ENCODE peak calls at places on chromosomes 7 and 10, in four cellular contexts. One of them, this sample, is unnamed.

GRCh38 chr10:95793401-95794045 is 37.6 kb downstream of the ENTPD1 start:
- DNase-seq in activated T-cell treated with anti-CD3 and anti-CD28 coated beads, Interleukin-2, amount 50 U/mL, for 4 hours: no peak
- DNase-seq in hepatocyte: no peak
- DNase-seq in NCI-H1092 treated with DMSO at 0.1 percent for 48 hours: no peak
- DNase-seq in this sample: no peak

GRCh38 chr10:86163522-86164215 is 202.9 kb downstream of the GRID1 start:
- DNase-seq in activated T-cell treated with anti-CD3 and anti-CD28 coated beads, Interleukin-2, amount 50 U/mL, for 4 hours: no peak
- DNase-seq in hepatocyte: peak
- DNase-seq in NCI-H1092 treated with DMSO at 0.1 percent for 48 hours: no peak
- DNase-seq in this sample: peak

GRCh38 chr10:79153753-79154152 is 85.0 kb downstream of the ZMIZ1 start:
- DNase-seq in activated T-cell treated with anti-CD3 and anti-CD28 coated beads, Interleukin-2, amount 50 U/mL, for 4 hours: no peak
- DNase-seq in hepatocyte: no peak
- DNase-seq in NCI-H1092 treated with DMSO at 0.1 percent for 48 hours: no peak
- DNase-seq in this sample: no peak

GRCh38 chr7:149860821-149861727 is 12.7 kb upstream of the ATP6V0E2 start:
- DNase-seq in activated T-cell treated with anti-CD3 and anti-CD28 coated beads, Interleukin-2, amount 50 U/mL, for 4 hours: no peak
- DNase-seq in hepatocyte: no peak
- DNase-seq in NCI-H1092 treated with DMSO at 0.1 percent for 48 hours: no peak
- DNase-seq in this sample: no peak

GRCh38 chr7:5634107-5634950 is 147.1 kb downstream of the RNF216 start:
- DNase-seq in activated T-cell treated with anti-CD3 and anti-CD28 coated beads, Interleukin-2, amount 50 U/mL, for 4 hours: no peak
- DNase-seq in hepatocyte: peak
- DNase-seq in NCI-H1092 treated with DMSO at 0.1 percent for 48 hours: no peak
- DNase-seq in this sample: no peak

GRCh38 chr7:22659741-22660140 is 67.3 kb upstream of the IL6 start:
- DNase-seq in activated T-cell treated with anti-CD3 and anti-CD28 coated beads, Interleukin-2, amount 50 U/mL, for 4 hours: no peak
- DNase-seq in hepatocyte: no peak
- DNase-seq in NCI-H1092 treated with DMSO at 0.1 percent for 48 hours: no peak
- DNase-seq in this sample: no peak

GRCh38 chr7:27185708-27186449 is 847 bp upstream of the HOXA11 start:
- DNase-seq in activated T-cell treated with anti-CD3 and anti-CD28 coated beads, Interleukin-2, amount 50 U/mL, for 4 hours: no peak
- DNase-seq in hepatocyte: no peak
- DNase-seq in NCI-H1092 treated with DMSO at 0.1 percent for 48 hours: no peak
- DNase-seq in this sample: no peak

GRCh38 chr10:17425584-17426262 is 28.7 kb downstream of the ST8SIA6 start:
- DNase-seq in activated T-cell treated with anti-CD3 and anti-CD28 coated beads, Interleukin-2, amount 50 U/mL, for 4 hours: peak
- DNase-seq in hepatocyte: no peak
- DNase-seq in NCI-H1092 treated with DMSO at 0.1 percent for 48 hours: no peak
- DNase-seq in this sample: no peak

GRCh38 chr10:13521021-13521420 is 7.8 kb downstream of the BEND7 start:
- DNase-seq in activated T-cell treated with anti-CD3 and anti-CD28 coated beads, Interleukin-2, amount 50 U/mL, for 4 hours: no peak
- DNase-seq in hepatocyte: no peak
- DNase-seq in NCI-H1092 treated with DMSO at 0.1 percent for 48 hours: no peak
- DNase-seq in this sample: no peak

GRCh38 chr7:4144801-4145470 is 537.2 kb upstream of the FOXK1 start:
- DNase-seq in activated T-cell treated with anti-CD3 and anti-CD28 coated beads, Interleukin-2, amount 50 U/mL, for 4 hours: no peak
- DNase-seq in hepatocyte: peak
- DNase-seq in NCI-H1092 treated with DMSO at 0.1 percent for 48 hours: no peak
- DNase-seq in this sample: no peak

GRCh38 chr7:138204989-138205298 is 128.7 kb downstream of the AKR1D1 start:
- DNase-seq in activated T-cell treated with anti-CD3 and anti-CD28 coated beads, Interleukin-2, amount 50 U/mL, for 4 hours: no peak
- DNase-seq in hepatocyte: no peak
- DNase-seq in NCI-H1092 treated with DMSO at 0.1 percent for 48 hours: no peak
- DNase-seq in this sample: no peak

GRCh38 chr7:36895112-36895511 is 170.8 kb upstream of the AOAH start:
- DNase-seq in activated T-cell treated with anti-CD3 and anti-CD28 coated beads, Interleukin-2, amount 50 U/mL, for 4 hours: no peak
- DNase-seq in hepatocyte: peak
- DNase-seq in NCI-H1092 treated with DMSO at 0.1 percent for 48 hours: no peak
- DNase-seq in this sample: no peak

GRCh38 chr7:98836811-98837631 is 32.8 kb downstream of the TMEM130 start:
- DNase-seq in activated T-cell treated with anti-CD3 and anti-CD28 coated beads, Interleukin-2, amount 50 U/mL, for 4 hours: no peak
- DNase-seq in hepatocyte: peak
- DNase-seq in NCI-H1092 treated with DMSO at 0.1 percent for 48 hours: peak
- DNase-seq in this sample: peak

GRCh38 chr7:130904031-130904757 is 170.2 kb upstream of the KLF14 start:
- DNase-seq in activated T-cell treated with anti-CD3 and anti-CD28 coated beads, Interleukin-2, amount 50 U/mL, for 4 hours: no peak
- DNase-seq in hepatocyte: peak
- DNase-seq in NCI-H1092 treated with DMSO at 0.1 percent for 48 hours: no peak
- DNase-seq in this sample: no peak

GRCh38 chr10:72334196-72334831 is 20.4 kb downstream of the DNAJB12 start:
- DNase-seq in activated T-cell treated with anti-CD3 and anti-CD28 coated beads, Interleukin-2, amount 50 U/mL, for 4 hours: no peak
- DNase-seq in hepatocyte: peak
- DNase-seq in NCI-H1092 treated with DMSO at 0.1 percent for 48 hours: peak
- DNase-seq in this sample: no peak

GRCh38 chr7:157355784-157356511 is 19.1 kb downstream of the DNAJB6 start:
- DNase-seq in activated T-cell treated with anti-CD3 and anti-CD28 coated beads, Interleukin-2, amount 50 U/mL, for 4 hours: no peak
- DNase-seq in hepatocyte: no peak
- DNase-seq in NCI-H1092 treated with DMSO at 0.1 percent for 48 hours: no peak
- DNase-seq in this sample: no peak

This sample was measured in HuH-7.